ENCODE peak calls at places on chromosomes 1 and 21, in ten cellular contexts. V, Y, U, P, D, A, B, K, Q and M are unnamed samples.

GRCh38 chr1:148318123-148318899 is 164.8 kb downstream of the PPIAL4G start:
- DNase-seq in V (no peak), Y (peak), U (peak), P (no peak), D (no peak), A (no peak), B (no peak), K (peak), Q (no peak), M (no peak)

GRCh38 chr1:53949023-53949611 is 3.0 kb downstream of the LRRC42 start:
- DNase-seq in V (peak), Y (peak), U (no peak), P (peak), D (peak), A (no peak), B (no peak), K (peak), Q (no peak), M (peak)

GRCh38 chr1:18941221-18942141 is 15.0 kb downstream of the IFFO2 start:
- DNase-seq in V (peak), Y (peak), U (no peak), P (peak), D (peak), A (no peak), B (no peak), K (no peak), Q (no peak), M (no peak)

GRCh38 chr21:25456672-25457071 is 150.6 kb downstream of the MRPL39 start:
- DNase-seq in V (no peak), Y (peak), U (no peak), P (no peak), D (no peak), A (no peak), B (no peak), K (peak), Q (no peak), M (no peak)

GRCh38 chr1:152479792-152480595 is 30.6 kb upstream of the LCE5A start:
- DNase-seq in V (no peak), Y (no peak), U (peak), P (no peak), D (peak), A (no peak), B (no peak), K (peak), Q (peak), M (peak)

GRCh38 chr1:83996621-83997020 is 2.3 kb downstream of the TTLL7 start:
- DNase-seq in V (no peak), Y (peak), U (no peak), P (no peak), D (no peak), A (no peak), B (no peak), K (no peak), Q (no peak), M (no peak)

GRCh38 chr1:2874207-2875165 is 73.0 kb upstream of the TTC34 start:
- DNase-seq in V (no peak), Y (no peak), U (no peak), P (no peak), D (no peak), A (no peak), B (no peak), K (no peak), Q (no peak), M (no peak)

GRCh38 chr1:21237386-21238088 is 52.7 kb downstream of the ECE1 start:
- DNase-seq in V (no peak), Y (no peak), U (peak), P (no peak), D (no peak), A (no peak), B (no peak), K (no peak), Q (no peak), M (no peak)

GRCh38 chr1:2962946-2963345 is 58.3 kb upstream of the ACTRT2 start:
- DNase-seq in V (no peak), Y (no peak), U (no peak), P (no peak), D (no peak), A (no peak), B (no peak), K (no peak), Q (no peak), M (no peak)

GRCh38 chr1:19735419-19736127 is 64.1 kb downstream of the TMCO4 start:
- DNase-seq in V (no peak), Y (peak), U (peak), P (no peak), D (no peak), A (peak), B (peak), K (no peak), Q (no peak), M (no peak)

GRCh38 chr1:230028602-230029223 is 38.3 kb upstream of the GALNT2 start:
- DNase-seq in V (no peak), Y (no peak), U (no peak), P (no peak), D (no peak), A (no peak), B (no peak), K (no peak), Q (no peak), M (no peak)

GRCh38 chr1:43273708-43274107 is 3.9 kb downstream of the TMEM125 start:
- DNase-seq in V (peak), Y (no peak), U (no peak), P (no peak), D (no peak), A (no peak), B (no peak), K (no peak), Q (no peak), M (no peak)

GRCh38 chr1:248855580-248855979 is 3.3 kb downstream of the ZNF692 start:
- DNase-seq in V (no peak), Y (no peak), U (no peak), P (no peak), D (no peak), A (no peak), B (no peak), K (no peak), Q (no peak), M (no peak)

GRCh38 chr1:221289103-221289502 is 409.9 kb downstream of the HLX start:
- DNase-seq in V (no peak), Y (no peak), U (no peak), P (no peak), D (no peak), A (no peak), B (no peak), K (no peak), Q (no peak), M (no peak)

GRCh38 chr1:115041654-115042053 is 12.0 kb downstream of the TSHB start:
- DNase-seq in V (no peak), Y (no peak), U (no peak), P (no peak), D (peak), A (no peak), B (no peak), K (no peak), Q (no peak), M (peak)

GRCh38 chr1:74732960-74733615 is at the start of the genes CRYZ and TYW3:
- DNase-seq in V (no peak), Y (peak), U (peak), P (peak), D (peak), A (peak), B (peak), K (peak), Q (peak), M (peak)

GRCh38 chr1:59126361-59126760 is 170.5 kb upstream of the FGGY start:
- DNase-seq in V (no peak), Y (peak), U (no peak), P (no peak), D (no peak), A (no peak), B (no peak), K (no peak), Q (no peak), M (no peak)

GRCh38 chr1:222989443-222989842 is 153.6 kb downstream of the TLR5 start:
- DNase-seq in V (no peak), Y (no peak), U (no peak), P (no peak), D (no peak), A (no peak), B (no peak), K (no peak), Q (no peak), M (no peak)

GRCh38 chr1:7223334-7224080 is 438.3 kb downstream of the CAMTA1 start:
- DNase-seq in V (no peak), Y (peak), U (no peak), P (no peak), D (no peak), A (no peak), B (no peak), K (no peak), Q (no peak), M (no peak)

GRCh38 chr1:115793162-115793561 is 24.6 kb upstream of the CASQ2 start:
- DNase-seq in V (no peak), Y (no peak), U (no peak), P (no peak), D (no peak), A (no peak), B (no peak), K (no peak), Q (no peak), M (no peak)

GRCh38 chr1:214494706-214495105 is 56.7 kb downstream of the PTPN14 start:
- DNase-seq in V (no peak), Y (peak), U (no peak), P (no peak), D (peak), A (no peak), B (no peak), K (no peak), Q (no peak), M (no peak)

GRCh38 chr1:12413664-12414410 is 184.0 kb downstream of the VPS13D start:
- DNase-seq in V (no peak), Y (no peak), U (no peak), P (no peak), D (no peak), A (no peak), B (no peak), K (no peak), Q (no peak), M (no peak)

GRCh38 chr1:206887701-206888100 is 9.5 kb upstream of the IL24 start:
- DNase-seq in V (no peak), Y (no peak), U (no peak), P (no peak), D (no peak), A (no peak), B (no peak), K (no peak), Q (no peak), M (no peak)

GRCh38 chr21:41706678-41707077 is 60.2 kb downstream of the RIPK4 start:
- DNase-seq in V (no peak), Y (peak), U (no peak), P (no peak), D (peak), A (no peak), B (peak), K (peak), Q (no peak), M (no peak)

GRCh38 chr1:103180660-103181059 is 72.3 kb upstream of the COL11A1 start:
- DNase-seq in V (no peak), Y (peak), U (no peak), P (no peak), D (no peak), A (no peak), B (no peak), K (no peak), Q (no peak), M (no peak)

GRCh38 chr1:84298688-84299535 is 2.6 kb upstream of the SAMD13 start:
- DNase-seq in V (peak), Y (peak), U (peak), P (no peak), D (peak), A (peak), B (peak), K (peak), Q (no peak), M (peak)

GRCh38 chr1:92882817-92883216 is 51.0 kb downstream of the RPL5 start:
- DNase-seq in V (no peak), Y (no peak), U (no peak), P (no peak), D (no peak), A (no peak), B (no peak), K (peak), Q (no peak), M (no peak)

GRCh38 chr1:151613275-151613867 is 1.5 kb downstream of the SNX27 start:
- DNase-seq in V (no peak), Y (no peak), U (no peak), P (no peak), D (no peak), A (no peak), B (no peak), K (no peak), Q (no peak), M (no peak)

GRCh38 chr1:46830665-46831322 is 31.9 kb downstream of the CYP4B1 start:
- DNase-seq in V (no peak), Y (no peak), U (no peak), P (no peak), D (no peak), A (peak), B (no peak), K (no peak), Q (no peak), M (no peak)

GRCh38 chr1:232859216-232859615 is 54.0 kb downstream of the MAP10 start:
- DNase-seq in V (no peak), Y (no peak), U (no peak), P (no peak), D (no peak), A (no peak), B (no peak), K (no peak), Q (no peak), M (no peak)

GRCh38 chr1:182962554-182963115 is 9.7 kb upstream of the SHCBP1L start:
- DNase-seq in V (peak), Y (peak), U (peak), P (peak), D (peak), A (peak), B (peak), K (peak), Q (no peak), M (peak)

GRCh38 chr1:230300322-230301301 is 125.5 kb downstream of the PGBD5 start:
- DNase-seq in V (no peak), Y (no peak), U (no peak), P (no peak), D (no peak), A (no peak), B (no peak), K (no peak), Q (no peak), M (no peak)

GRCh38 chr1:150813028-150813707 is 5.1 kb upstream of the CTSK start:
- DNase-seq in V (peak), Y (peak), U (peak), P (no peak), D (peak), A (peak), B (peak), K (peak), Q (no peak), M (peak)

GRCh38 chr1:235503333-235504121 is 725 bp downstream of the B3GALNT2 start:
- DNase-seq in V (peak), Y (peak), U (peak), P (no peak), D (peak), A (peak), B (peak), K (peak), Q (no peak), M (peak)

GRCh38 chr1:150134537-150134936 is 15.2 kb upstream of the PLEKHO1 start:
- DNase-seq in V (no peak), Y (no peak), U (no peak), P (no peak), D (no peak), A (no peak), B (no peak), K (no peak), Q (no peak), M (no peak)

GRCh38 chr1:40708750-40709099 is 17.2 kb downstream of the NFYC start:
- DNase-seq in V (no peak), Y (peak), U (no peak), P (no peak), D (peak), A (no peak), B (no peak), K (no peak), Q (no peak), M (peak)

GRCh38 chr21:44984792-44985440 is 45.1 kb downstream of the SLX9 start:
- DNase-seq in V (peak), Y (no peak), U (peak), P (no peak), D (no peak), A (no peak), B (no peak), K (no peak), Q (no peak), M (no peak)